ENCODE peak calls at places on chromosomes 5 and 9, in six cellular contexts. S is AG04450, M is bronchial epithelial cell, E is psoas muscle, F is GM10248, J is HCT116. V is an unnamed sample.

GRCh38 chr5:167870055-167870454 is 421.4 kb upstream of the WWC1 start:
- DNase-seq in S (no peak), M (no peak), E (no peak), F (no peak), J (no peak), V (no peak)

GRCh38 chr5:52709171-52709925 is 78.4 kb upstream of the ITGA1 start:
- DNase-seq in S (no peak), M (peak), E (no peak), F (peak), J (no peak), V (no peak)

GRCh38 chr5:98657559-98657958 is 115.9 kb upstream of the RGMB start:
- DNase-seq in S (no peak), M (no peak), E (no peak), F (no peak), J (no peak), V (no peak)

GRCh38 chr5:147189109-147189424 is 45.8 kb upstream of the STK32A start:
- DNase-seq in S (no peak), M (no peak), E (no peak), F (no peak), J (no peak), V (no peak)

GRCh38 chr9:134422301-134422700 is 96.0 kb downstream of the RXRA start:
- DNase-seq in S (no peak), M (peak), E (peak), F (no peak), J (no peak), V (no peak)

GRCh38 chr5:169934990-169935389 is 45.3 kb downstream of the INSYN2B start:
- DNase-seq in S (peak), M (no peak), E (no peak), F (no peak), J (no peak), V (no peak)

GRCh38 chr9:110189001-110189400 is 19.0 kb downstream of the C9orf152 start:
- DNase-seq in S (no peak), M (no peak), E (no peak), F (no peak), J (no peak), V (no peak)

GRCh38 chr9:32589083-32589713 is 16.2 kb upstream of the NDUFB6 start:
- DNase-seq in S (peak), M (peak), E (no peak), F (peak), J (peak), V (no peak)

GRCh38 chr5:1111727-1112289 is at the start of gene SLC12A7:
- DNase-seq in S (no peak), M (no peak), E (no peak), F (peak), J (no peak), V (no peak)

GRCh38 chr5:77168187-77168883 is 42.1 kb upstream of the PDE8B start:
- DNase-seq in S (no peak), M (no peak), E (peak), F (no peak), J (no peak), V (no peak)

GRCh38 chr9:13088734-13089427 is 190.6 kb downstream of the MPDZ start:
- DNase-seq in S (peak), M (peak), E (no peak), F (peak), J (peak), V (no peak)

GRCh38 chr5:127865273-127865672 is 162.1 kb downstream of the CCDC192 start:
- DNase-seq in S (no peak), M (no peak), E (no peak), F (peak), J (no peak), V (no peak)

GRCh38 chr5:1568201-1568979 is 44.6 kb upstream of the LPCAT1 start:
- DNase-seq in S (peak), M (peak), E (no peak), F (no peak), J (no peak), V (no peak)

GRCh38 chr5:76180817-76181805 is 97.9 kb downstream of the SV2C start:
- DNase-seq in S (no peak), M (peak), E (no peak), F (no peak), J (no peak), V (no peak)

GRCh38 chr5:71757590-71758543 is 38.8 kb downstream of the CARTPT start:
- DNase-seq in S (peak), M (peak), E (peak), F (peak), J (peak), V (no peak)

GRCh38 chr5:73783823-73784222 is 157.8 kb downstream of the ARHGEF28 start:
- DNase-seq in S (no peak), M (peak), E (no peak), F (no peak), J (no peak), V (no peak)

GRCh38 chr5:78612227-78613150 is 36.1 kb downstream of the LHFPL2 start:
- DNase-seq in S (no peak), M (no peak), E (no peak), F (no peak), J (no peak), V (peak)

GRCh38 chr5:126972062-126972895 is 58.1 kb downstream of the MARCHF3 start:
- DNase-seq in S (no peak), M (no peak), E (no peak), F (peak), J (no peak), V (no peak)

GRCh38 chr9:116337015-116337414 is 183.4 kb downstream of the PAPPA start:
- DNase-seq in S (peak), M (peak), E (no peak), F (no peak), J (no peak), V (no peak)

GRCh38 chr5:6950250-6950649 is 237.0 kb downstream of the TENT4A start:
- DNase-seq in S (no peak), M (peak), E (no peak), F (no peak), J (no peak), V (no peak)

GRCh38 chr5:54518146-54519082 is 855 bp downstream of the SNX18 start:
- DNase-seq in S (no peak), M (peak), E (peak), F (peak), J (no peak), V (peak)

DNA sequence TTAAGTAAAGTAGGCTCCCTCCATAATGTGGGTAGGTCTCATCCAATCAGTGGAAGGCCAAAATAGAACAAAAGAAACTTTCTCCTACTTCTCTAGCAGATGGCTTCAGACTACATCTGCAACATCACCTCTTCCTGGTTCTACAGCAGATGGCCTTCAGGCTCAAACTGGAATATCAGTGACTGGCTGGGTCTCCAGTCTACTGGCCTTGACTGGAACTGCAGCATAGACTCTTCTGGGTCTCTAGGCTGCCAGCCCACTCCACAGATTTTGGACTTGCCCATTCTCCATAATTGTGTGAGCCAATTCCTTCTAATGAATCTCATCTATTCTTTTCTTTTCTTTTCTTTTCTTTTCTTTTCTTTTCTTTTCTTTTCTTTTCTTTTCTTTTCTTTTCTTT is 64.8 kb downstream of the ACER2 start:
- DNase-seq in S (no peak), M (no peak), E (no peak), F (no peak), J (no peak), V (no peak)
- TF ChIP-seq CTCF in S (no peak), M (no peak), E (no peak), F (no peak), J (no peak), V (peak)

GRCh38 chr5:41115281-41115680 is 44.1 kb upstream of the MROH2B start:
- DNase-seq in S (peak), M (no peak), E (no peak), F (no peak), J (no peak), V (no peak)

GRCh38 chr5:41112486-41113455 is 41.6 kb upstream of the MROH2B start:
- DNase-seq in S (peak), M (no peak), E (no peak), F (no peak), J (no peak), V (no peak)

GRCh38 chr5:41120600-41120999 is 49.5 kb upstream of the MROH2B start:
- DNase-seq in S (no peak), M (no peak), E (peak), F (no peak), J (no peak), V (no peak)

GRCh38 chr5:41122459-41122858 is 51.3 kb upstream of the MROH2B start:
- DNase-seq in S (no peak), M (no peak), E (no peak), F (no peak), J (no peak), V (no peak)

GRCh38 chr5:41118177-41118576 is 47.0 kb upstream of the MROH2B start:
- DNase-seq in S (no peak), M (no peak), E (no peak), F (no peak), J (no peak), V (no peak)
- TF ChIP-seq CTCF in S (peak), M (no peak), E (no peak), F (no peak), J (peak), V (peak)

DNA sequence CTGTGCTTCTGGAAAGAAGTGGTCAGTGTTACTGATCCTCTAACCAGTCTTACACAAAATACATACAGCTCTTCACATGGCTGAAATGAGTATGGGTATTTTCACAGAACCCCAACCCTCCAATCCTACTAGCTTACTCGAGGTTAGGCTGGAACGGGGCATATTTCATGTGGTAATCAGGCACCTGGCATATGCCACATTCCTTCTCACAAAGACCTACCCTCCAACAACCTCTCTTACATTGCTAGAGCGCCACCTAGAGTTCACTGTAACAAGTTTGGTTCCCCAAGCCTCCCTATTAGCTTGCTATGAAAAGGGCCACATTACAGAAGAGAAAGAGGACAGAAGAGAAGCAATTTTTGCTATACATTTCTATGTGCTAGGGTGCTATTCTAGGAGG is 597.3 kb downstream of the PRELID2 start:
- DNase-seq in S (no peak), M (peak), E (no peak), F (peak), J (peak), V (no peak)
- TF ChIP-seq CTCF in S (peak), M (peak), E (no peak), F (peak), J (peak), V (peak)

GRCh38 chr5:134738963-134739661 is 764 bp downstream of the CAMLG start:
- DNase-seq in S (no peak), M (peak), E (no peak), F (peak), J (peak), V (no peak)
- TF ChIP-seq CTCF in S (no peak), M (peak), E (no peak), F (peak), J (peak), V (peak)